ENCODE peak calls at places on chromosome 3, in nine cellular contexts. Z, S, P, Y, A, B, R, X and D are unnamed samples.

GRCh38 chr3:38457111-38458003 is 3.7 kb downstream of the ACVR2B start:
- DNase-seq in Z (no peak), S (no peak), P (no peak), Y (no peak), A (no peak), B (peak; percentile 28), R (no peak), X (no peak), D (no peak)

GRCh38 chr3:161770532-161771386 is 274.2 kb downstream of the OTOL1 start:
- DNase-seq in Z (no peak), S (no peak), P (no peak), Y (no peak), A (no peak), B (no peak), R (no peak), X (no peak), D (peak; percentile 92)

GRCh38 chr3:130757751-130758150 is 11.1 kb upstream of the PIK3R4 start:
- DNase-seq in Z (no peak), S (no peak), P (no peak), Y (no peak), A (no peak), B (no peak), R (no peak), X (no peak), D (no peak)

GRCh38 chr3:58535531-58536500 is 1.2 kb downstream of the ACOX2 start:
- DNase-seq in Z (no peak), S (peak; percentile 75), P (peak; percentile 39), Y (no peak), A (no peak), B (peak; percentile 74), R (no peak), X (no peak), D (no peak)

GRCh38 chr3:93983408-93983807 is 3.5 kb downstream of the ARL13B start:
- DNase-seq in Z (no peak), S (no peak), P (no peak), Y (no peak), A (no peak), B (no peak), R (no peak), X (no peak), D (no peak)

GRCh38 chr3:197249542-197249941 is 48.9 kb downstream of the DLG1 start:
- DNase-seq in Z (no peak), S (no peak), P (no peak), Y (no peak), A (no peak), B (no peak), R (no peak), X (no peak), D (no peak)

GRCh38 chr3:73552700-73553099 is 72.0 kb downstream of the PDZRN3 start:
- DNase-seq in Z (no peak), S (no peak), P (no peak), Y (no peak), A (no peak), B (no peak), R (no peak), X (no peak), D (no peak)

GRCh38 chr3:190352866-190353457 is 30.7 kb upstream of the CLDN1 start:
- DNase-seq in Z (no peak), S (no peak), P (no peak), Y (no peak), A (no peak), B (no peak), R (no peak), X (no peak), D (no peak)

GRCh38 chr3:107939621-107940236 is 151.1 kb downstream of the CD47 start:
- DNase-seq in Z (no peak), S (no peak), P (no peak), Y (no peak), A (no peak), B (no peak), R (no peak), X (no peak), D (no peak)

GRCh38 chr3:66703501-66703900 is 202.7 kb upstream of the LRIG1 start:
- DNase-seq in Z (no peak), S (no peak), P (no peak), Y (no peak), A (no peak), B (no peak), R (no peak), X (no peak), D (no peak)

GRCh38 chr3:165624761-165625160 is 212.5 kb downstream of the BCHE start:
- DNase-seq in Z (no peak), S (no peak), P (no peak), Y (no peak), A (no peak), B (no peak), R (no peak), X (no peak), D (no peak)

GRCh38 chr3:153970735-153971347 is 150.3 kb upstream of the ARHGEF26 start:
- DNase-seq in Z (no peak), S (no peak), P (no peak), Y (no peak), A (no peak), B (no peak), R (no peak), X (no peak), D (no peak)

GRCh38 chr3:158642474-158643210 is 1.7 kb upstream of the GFM1 start:
- DNase-seq in Z (no peak), S (no peak), P (no peak), Y (no peak), A (no peak), B (no peak), R (no peak), X (no peak), D (no peak)

GRCh38 chr3:185069583-185070030 is 83.3 kb downstream of the C3orf70 start:
- DNase-seq in Z (no peak), S (no peak), P (no peak), Y (no peak), A (peak; percentile 27), B (peak; percentile 29), R (no peak), X (no peak), D (no peak)

GRCh38 chr3:23264413-23264812 is 61.3 kb downstream of the UBE2E2 start:
- DNase-seq in Z (no peak), S (no peak), P (no peak), Y (no peak), A (no peak), B (no peak), R (peak; percentile 70), X (no peak), D (peak; percentile 33)

DNA sequence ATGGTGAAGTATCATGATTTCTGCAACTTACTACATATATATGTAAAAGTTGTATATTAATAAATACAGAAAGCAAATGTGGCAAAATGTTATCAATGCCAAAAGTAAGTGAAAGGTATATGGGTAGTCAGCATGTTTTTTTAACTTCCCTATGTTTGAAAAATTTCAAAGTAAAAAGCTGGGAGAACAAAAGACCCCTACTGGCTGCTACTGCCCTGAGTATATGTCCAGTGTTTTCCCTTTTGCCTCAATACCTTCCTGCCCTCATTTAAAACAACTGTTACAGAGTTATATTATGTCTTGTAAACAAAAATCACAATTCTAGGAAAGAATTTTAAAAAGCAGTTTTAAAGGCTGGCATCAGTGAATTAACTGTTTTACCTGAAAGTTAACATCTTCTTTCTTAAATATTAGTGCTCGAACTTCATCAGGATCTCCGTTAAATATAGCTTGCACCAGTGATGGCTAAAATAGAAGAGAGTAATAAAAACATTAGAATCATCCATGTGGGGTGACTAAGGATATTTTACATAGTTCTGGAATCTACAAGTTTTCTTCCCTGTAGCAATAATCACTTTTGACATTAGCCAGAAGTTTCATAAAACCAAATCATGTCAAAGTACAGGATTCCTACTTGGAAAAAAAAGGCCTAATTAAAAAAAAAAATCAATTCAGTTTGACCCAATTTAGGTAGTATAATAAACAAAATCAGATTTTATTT is 2.8 kb downstream of the ANKRD28 start:
- DNase-seq in Z (no peak), S (no peak), P (no peak), Y (no peak), A (no peak), B (no peak), R (no peak), X (no peak), D (no peak)
- H3K4me3 ChIP-seq in Z (peak overlapping the region; percentile 64), S (no peak overlapping the region), P (peak overlapping the region; percentile 39), Y (peak overlapping the region; percentile 49), A (no peak overlapping the region), B (peak overlapping the region; percentile 19), R (peak overlapping the region; percentile 80), X (no peak overlapping the region), D (peak overlapping the region; percentile 66)

DNA sequence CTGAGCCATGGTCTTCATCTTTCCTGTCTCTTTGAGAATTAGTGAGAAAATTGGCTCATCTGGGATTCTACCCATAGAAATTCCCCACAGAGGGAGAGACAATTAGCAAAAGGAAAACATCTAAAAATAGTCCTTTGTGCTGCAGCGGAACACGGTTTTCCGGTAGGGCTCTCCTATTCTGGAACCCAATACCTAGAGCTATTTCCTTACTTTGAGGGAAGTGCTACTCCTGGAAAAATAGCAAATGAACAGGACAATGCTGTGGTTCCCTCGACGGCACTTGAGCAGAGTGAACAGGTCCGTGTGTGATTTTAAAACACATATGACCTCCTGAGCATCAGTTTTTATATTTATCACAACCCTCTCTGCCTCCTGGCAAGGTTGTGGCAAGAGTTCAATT is 210.5 kb downstream of the FGF12 start:
- DNase-seq in Z (no peak), S (no peak), P (no peak), Y (no peak), A (no peak), B (no peak), R (no peak), X (no peak), D (no peak)
- H3K4me3 ChIP-seq in Z (no peak overlapping the region), S (no peak overlapping the region), P (no peak overlapping the region), Y (no peak overlapping the region), A (no peak overlapping the region), B (no peak overlapping the region), R (no peak overlapping the region), X (no peak overlapping the region), D (no peak overlapping the region)

GRCh38 chr3:4586381-4586780 is 93.2 kb downstream of the ITPR1 start:
- DNase-seq in Z (no peak), S (no peak), P (no peak), Y (no peak), A (no peak), B (no peak), R (no peak), X (no peak), D (no peak)

GRCh38 chr3:4587061-4587837 is 94.1 kb downstream of the ITPR1 start:
- DNase-seq in Z (no peak), S (no peak), P (no peak), Y (no peak), A (no peak), B (no peak), R (no peak), X (no peak), D (no peak)

GRCh38 chr3:4583441-4583840 is 90.3 kb downstream of the ITPR1 start:
- DNase-seq in Z (no peak), S (no peak), P (peak; percentile 35), Y (no peak), A (no peak), B (no peak), R (no peak), X (no peak), D (no peak)

GRCh38 chr3:4582634-4583033 is 89.5 kb downstream of the ITPR1 start:
- DNase-seq in Z (no peak), S (no peak), P (no peak), Y (no peak), A (no peak), B (no peak), R (no peak), X (no peak), D (peak; percentile 8)

GRCh38 chr3:4584537-4585249 is 91.5 kb downstream of the ITPR1 start:
- DNase-seq in Z (no peak), S (no peak), P (peak; percentile 50), Y (no peak), A (no peak), B (no peak), R (no peak), X (no peak), D (no peak)
- H3K4me3 ChIP-seq in Z (peak overlapping the region; percentile 72), S (peak overlapping the region; percentile 11), P (peak overlapping the region; percentile 24), Y (peak overlapping the region; percentile 39), A (no peak overlapping the region), B (no peak overlapping the region), R (no peak overlapping the region), X (no peak overlapping the region), D (peak overlapping the region; percentile 16)

GRCh38 chr3:3177861-3178497 is 1.5 kb downstream of the CRBN start:
- DNase-seq in Z (no peak), S (no peak), P (no peak), Y (no peak), A (no peak), B (no peak), R (no peak), X (no peak), D (no peak)
- H3K4me3 ChIP-seq in Z (peak overlapping the region; percentile 99), S (peak overlapping the region; percentile 93), P (peak overlapping the region; percentile 55), Y (peak overlapping the region; percentile 97), A (no peak overlapping the region), B (no peak overlapping the region), R (no peak overlapping the region), X (no peak overlapping the region), D (peak overlapping the region; percentile 95)